ENCODE peak calls at places on chromosomes 4 and X, in nine cellular contexts. T, P, I, Y, J, L, M, A and N are unnamed samples. For H3K9me3, the result is how much of the 10 kb centered on the place peaks cover.

GRCh38 chrX:47540754-47541538 is 20.1 kb upstream of the ARAF start:
- DNase-seq in T (peak), P (peak), I (peak), Y (no peak), J (peak), L (peak), M (no peak), A (peak), N (no peak)

GRCh38 chr4:123449362-123449761 is 52.8 kb downstream of the SPRY1 start:
- DNase-seq in T (no peak), P (no peak), I (no peak), Y (no peak), J (no peak), L (peak), M (no peak), A (no peak), N (no peak)

GRCh38 chrX:153925739-153926593 is at the start of gene ARHGAP4:
- DNase-seq in T (no peak), P (no peak), I (peak), Y (peak), J (peak), L (no peak), M (no peak), A (no peak), N (no peak)

GRCh38 chr4:121462660-121463261 is 81.9 kb upstream of the QRFPR start:
- DNase-seq in T (no peak), P (peak), I (no peak), Y (no peak), J (peak), L (peak), M (no peak), A (no peak), N (no peak)

GRCh38 chrX:9885150-9885549 is 82.0 kb upstream of the CLDN34 start:
- DNase-seq in T (no peak), P (peak), I (peak), Y (no peak), J (peak), L (peak), M (no peak), A (peak), N (no peak)

GRCh38 chrX:68789966-68790365 is 38.9 kb upstream of the EFNB1 start:
- DNase-seq in T (no peak), P (no peak), I (no peak), Y (no peak), J (no peak), L (no peak), M (no peak), A (no peak), N (no peak)

GRCh38 chr4:142883433-142883832 is 37.3 kb upstream of the INPP4B start:
- DNase-seq in T (no peak), P (no peak), I (no peak), Y (no peak), J (peak), L (peak), M (no peak), A (no peak), N (no peak)

GRCh38 chr4:158710814-158711213 is 12.4 kb downstream of the PPID start:
- DNase-seq in T (no peak), P (no peak), I (no peak), Y (no peak), J (no peak), L (peak), M (no peak), A (no peak), N (no peak)

GRCh38 chr4:165540206-165540865 is 161.5 kb downstream of the CPE start:
- DNase-seq in T (no peak), P (no peak), I (no peak), Y (no peak), J (no peak), L (no peak), M (no peak), A (no peak), N (no peak)

GRCh38 chr4:3009422-3009821 is 46.1 kb downstream of the GRK4 start:
- DNase-seq in T (no peak), P (no peak), I (no peak), Y (no peak), J (peak), L (no peak), M (no peak), A (no peak), N (peak)

GRCh38 chrX:15749642-15750610 is 11.9 kb downstream of the CA5B start:
- DNase-seq in T (no peak), P (no peak), I (no peak), Y (no peak), J (no peak), L (peak), M (no peak), A (no peak), N (no peak)

GRCh38 chrX:119041175-119041574 is 31.6 kb upstream of the CT47C1 start:
- DNase-seq in T (peak), P (peak), I (peak), Y (no peak), J (peak), L (peak), M (no peak), A (no peak), N (no peak)

GRCh38 chrX:9197231-9197630 is 163.3 kb upstream of the FAM9B start:
- DNase-seq in T (no peak), P (no peak), I (no peak), Y (no peak), J (no peak), L (peak), M (no peak), A (no peak), N (no peak)

GRCh38 chr4:56200275-56200674 is 187.0 kb downstream of the AASDH start:
- DNase-seq in T (no peak), P (no peak), I (no peak), Y (no peak), J (no peak), L (no peak), M (no peak), A (no peak), N (no peak)

GRCh38 chr4:184437988-184438774 is 36.2 kb downstream of the IRF2 start:
- DNase-seq in T (no peak), P (no peak), I (no peak), Y (no peak), J (no peak), L (peak), M (no peak), A (no peak), N (no peak)

GRCh38 chr4:5760936-5761480 is 50.0 kb downstream of the EVC start:
- DNase-seq in T (no peak), P (no peak), I (no peak), Y (no peak), J (no peak), L (no peak), M (no peak), A (no peak), N (no peak)

GRCh38 chrX:17007134-17007768 is 60.8 kb downstream of the REPS2 start:
- DNase-seq in T (no peak), P (no peak), I (no peak), Y (no peak), J (no peak), L (no peak), M (no peak), A (no peak), N (no peak)

GRCh38 chrX:19889582-19890342 is 2.4 kb upstream of the SH3KBP1 start:
- DNase-seq in T (no peak), P (peak), I (no peak), Y (no peak), J (peak), L (peak), M (no peak), A (no peak), N (no peak)

GRCh38 chr4:2141022-2141761 is 82.1 kb downstream of the NAT8L start:
- DNase-seq in T (no peak), P (no peak), I (no peak), Y (no peak), J (no peak), L (no peak), M (no peak), A (no peak), N (no peak)

GRCh38 chr4:122705035-122705434 is 27.5 kb upstream of the BBS12 start:
- DNase-seq in T (no peak), P (no peak), I (no peak), Y (no peak), J (no peak), L (no peak), M (no peak), A (no peak), N (no peak)

GRCh38 chrX:16885628-16886027 is 15.5 kb upstream of the RBBP7 start:
- DNase-seq in T (no peak), P (no peak), I (no peak), Y (no peak), J (no peak), L (no peak), M (no peak), A (no peak), N (no peak)

GRCh38 chr4:96052827-96053226 is 212.9 kb downstream of the PDHA2 start:
- DNase-seq in T (no peak), P (no peak), I (no peak), Y (no peak), J (no peak), L (no peak), M (no peak), A (no peak), N (no peak)

GRCh38 chr4:166421556-166422156 is 548.6 kb downstream of the TLL1 start:
- DNase-seq in T (peak), P (no peak), I (no peak), Y (no peak), J (no peak), L (peak), M (no peak), A (no peak), N (no peak)

GRCh38 chr4:107148922-107149321 is 112.8 kb upstream of the DKK2 start:
- DNase-seq in T (no peak), P (no peak), I (no peak), Y (no peak), J (no peak), L (no peak), M (no peak), A (no peak), N (no peak)

GRCh38 chr4:112357453-112357852 is 60.3 kb downstream of the ALPK1 start:
- DNase-seq in T (no peak), P (no peak), I (no peak), Y (peak), J (no peak), L (no peak), M (no peak), A (no peak), N (no peak)

GRCh38 chr4:152536545-152537182 is 772 bp upstream of the FBXW7 start:
- DNase-seq in T (no peak), P (peak), I (no peak), Y (no peak), J (peak), L (peak), M (no peak), A (no peak), N (no peak)

GRCh38 chrX:72101597-72102037 is 30.1 kb downstream of the RTL5 start:
- DNase-seq in T (no peak), P (no peak), I (no peak), Y (no peak), J (no peak), L (no peak), M (no peak), A (no peak), N (no peak)

GRCh38 chr4:182189107-182189878 is 53.9 kb upstream of the TENM3 start:
- DNase-seq in T (no peak), P (peak), I (no peak), Y (no peak), J (no peak), L (peak), M (no peak), A (no peak), N (no peak)

GRCh38 chr4:94426783-94427182 is 25.0 kb upstream of the PDLIM5 start:
- DNase-seq in T (no peak), P (no peak), I (no peak), Y (no peak), J (no peak), L (no peak), M (no peak), A (no peak), N (no peak)

GRCh38 chr4:13982008-13982407 is 354.5 kb upstream of the BOD1L1 start:
- DNase-seq in T (no peak), P (no peak), I (no peak), Y (no peak), J (no peak), L (no peak), M (no peak), A (no peak), N (no peak)

GRCh38 chr4:37685726-37686372 is 327 bp downstream of the RELL1 start:
- DNase-seq in T (no peak), P (peak), I (peak), Y (no peak), J (no peak), L (peak), M (peak), A (no peak), N (peak)
- TF ChIP-seq POLR2A in T (peak), P (peak), I (peak), Y (peak), J (peak), L (peak), M (no peak), A (peak), N (peak)

GRCh38 chr4:17859793-17860406 is 49.1 kb downstream of the NCAPG start:
- DNase-seq in T (no peak), P (no peak), I (no peak), Y (no peak), J (no peak), L (no peak), M (no peak), A (no peak), N (no peak)
- H3K9me3 ChIP-seq in T (under half), P (under half), I (under half), Y (under half), J (under half), L (under half), M (under half), A (under half), N (under half)

DNA sequence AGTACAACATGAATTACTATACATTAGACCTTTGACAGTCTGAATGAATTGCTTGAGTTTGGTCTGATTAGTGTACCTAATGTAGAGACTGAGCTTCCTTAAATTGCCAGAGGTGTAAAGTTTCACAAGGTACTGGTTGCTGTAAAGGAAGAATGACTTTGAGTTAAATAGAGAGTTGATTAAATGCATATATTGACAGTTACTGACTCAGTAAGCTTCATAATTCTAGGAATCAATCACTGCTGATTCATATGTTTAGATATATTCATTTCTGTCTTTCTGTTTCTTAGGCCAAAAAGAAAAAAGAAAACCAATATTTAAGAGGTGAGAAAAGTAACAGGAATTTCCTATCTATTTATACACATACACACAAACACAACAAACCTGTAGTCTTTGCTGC is 16.2 kb upstream of the ART3 start:
- DNase-seq in T (no peak), P (no peak), I (no peak), Y (no peak), J (no peak), L (no peak), M (no peak), A (no peak), N (no peak)
- H3K4me3 ChIP-seq in T (no peak), P (no peak), I (no peak), Y (no peak), J (no peak), L (no peak), M (no peak), A (no peak), N (no peak)

GRCh38 chrX:69795702-69796101 is 179.8 kb downstream of the EDA start:
- DNase-seq in T (no peak), P (no peak), I (no peak), Y (no peak), J (no peak), L (no peak), M (no peak), A (no peak), N (no peak)

DNA sequence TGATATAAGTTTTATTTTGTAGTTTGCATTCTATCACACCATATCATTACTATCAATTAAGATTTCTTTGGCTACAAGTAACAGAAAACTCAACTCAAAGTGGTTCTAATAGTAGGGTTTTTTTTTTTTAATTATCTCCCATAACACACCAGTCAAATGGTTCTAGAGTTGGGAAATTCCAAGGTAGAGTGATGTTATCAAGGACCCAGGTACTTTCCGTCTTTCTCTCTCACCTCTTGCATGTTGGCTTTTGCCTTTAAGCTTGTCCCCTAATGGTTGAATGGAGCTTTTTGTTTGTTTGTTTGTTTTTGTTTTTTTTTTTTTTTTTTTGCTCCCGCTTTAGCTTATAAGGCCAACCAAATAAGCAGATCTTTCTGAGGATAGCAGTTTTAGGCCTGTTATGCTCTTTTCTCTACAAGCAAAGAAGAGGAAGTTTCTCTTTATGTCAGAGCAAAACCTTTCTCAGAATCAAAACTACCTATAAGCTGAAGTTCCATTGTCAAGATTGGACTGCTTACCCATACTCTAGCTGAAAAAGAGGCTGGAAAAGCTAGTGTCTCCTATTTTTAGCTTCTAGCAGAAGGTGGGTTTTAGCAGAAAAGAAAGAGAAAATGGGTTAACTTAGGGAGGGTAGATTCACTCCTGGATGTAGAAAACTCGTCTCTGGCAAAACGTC is 177.5 kb downstream of the EDA start:
- DNase-seq in T (no peak), P (no peak), I (no peak), Y (no peak), J (no peak), L (no peak), M (no peak), A (no peak), N (no peak)
- TF ChIP-seq POLR2A in T (no peak), P (no peak), I (no peak), Y (no peak), J (no peak), L (no peak), M (no peak), A (no peak), N (no peak)

GRCh38 chr4:473575-474457 is 25.1 kb downstream of the ZNF721 start:
- DNase-seq in T (peak), P (peak), I (peak), Y (peak), J (peak), L (peak), M (peak), A (peak), N (peak)
- H3K9me3 ChIP-seq in T (under half), P (under half), I (under half), Y (under half), J (under half), L (under half), M (under half), A (under half), N (under half)

GRCh38 chr4:70706516-70706915 is 15.2 kb upstream of the RUFY3 start:
- DNase-seq in T (no peak), P (no peak), I (no peak), Y (no peak), J (no peak), L (peak), M (no peak), A (no peak), N (no peak)
- H3K4me3 ChIP-seq in T (peak), P (peak), I (peak), Y (peak), J (peak), L (peak), M (peak), A (peak), N (peak)

GRCh38 chr4:186840771-186841301 is 117.2 kb upstream of the FAT1 start:
- DNase-seq in T (peak), P (no peak), I (no peak), Y (peak), J (peak), L (no peak), M (no peak), A (no peak), N (no peak)

GRCh38 chr4:186838295-186838694 is 114.6 kb upstream of the FAT1 start:
- DNase-seq in T (no peak), P (no peak), I (no peak), Y (no peak), J (no peak), L (no peak), M (no peak), A (no peak), N (no peak)

GRCh38 chr4:186844059-186844681 is 120.5 kb upstream of the FAT1 start:
- DNase-seq in T (peak), P (no peak), I (no peak), Y (no peak), J (no peak), L (peak), M (no peak), A (no peak), N (no peak)

GRCh38 chr4:186839122-186840037 is 115.7 kb upstream of the FAT1 start:
- DNase-seq in T (peak), P (no peak), I (no peak), Y (no peak), J (no peak), L (peak), M (no peak), A (no peak), N (no peak)

GRCh38 chr4:186840222-186840701 is 116.6 kb upstream of the FAT1 start:
- DNase-seq in T (peak), P (no peak), I (no peak), Y (no peak), J (peak), L (peak), M (no peak), A (no peak), N (no peak)
- TF ChIP-seq POLR2A in T (no peak), P (no peak), I (no peak), Y (no peak), J (peak), L (no peak), M (no peak), A (no peak), N (no peak)

DNA sequence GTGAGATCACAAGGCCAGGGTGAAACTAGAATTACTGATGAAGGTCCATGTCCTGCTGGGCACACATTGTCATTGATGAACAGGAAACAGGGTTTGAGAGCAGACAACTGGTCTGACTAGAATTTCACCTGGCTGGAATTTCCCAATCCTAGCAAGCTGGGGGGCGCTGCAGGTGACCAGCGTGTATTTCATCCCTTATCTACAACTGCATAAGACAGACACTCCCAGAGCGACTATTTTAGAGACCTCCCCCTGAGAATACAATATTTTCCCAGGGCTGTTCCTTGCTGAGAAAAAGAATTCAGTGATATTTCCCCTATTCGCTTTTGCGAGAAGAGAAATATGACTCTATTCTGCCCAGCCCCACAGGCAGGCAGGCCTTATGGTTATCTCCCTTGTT is 432.6 kb upstream of the GALNT7 start:
- DNase-seq in T (no peak), P (no peak), I (no peak), Y (no peak), J (no peak), L (no peak), M (no peak), A (no peak), N (no peak)
- H3K9me3 ChIP-seq in T (under half), P (under half), I (under half), Y (under half), J (under half), L (under half), M (under half), A (half or more), N (under half)

DNA sequence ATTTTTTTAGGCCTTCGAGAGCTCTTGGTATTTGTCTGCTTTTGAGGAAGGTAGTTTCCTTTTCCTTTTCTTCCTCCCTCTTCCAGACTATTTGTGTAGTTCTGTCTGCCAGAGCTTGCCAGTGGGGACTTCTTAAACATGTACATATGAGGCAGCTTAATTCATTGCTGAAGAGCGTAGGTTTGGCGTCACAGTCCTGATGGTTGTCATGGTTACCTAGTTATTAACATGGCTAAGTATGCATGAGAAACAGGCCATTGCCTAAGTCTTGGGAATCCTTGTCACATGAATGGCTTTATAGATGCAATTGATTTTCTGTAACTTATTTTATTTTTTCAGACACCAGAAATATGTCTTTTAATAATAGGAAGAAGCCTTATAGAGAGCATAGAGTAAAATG is 48.5 kb upstream of the ARMCX2 start:
- DNase-seq in T (no peak), P (no peak), I (no peak), Y (no peak), J (no peak), L (peak), M (no peak), A (no peak), N (no peak)
- H3K4me3 ChIP-seq in T (no peak), P (no peak), I (no peak), Y (no peak), J (no peak), L (no peak), M (no peak), A (no peak), N (no peak)

GRCh38 chr4:82421796-82422560 is 8.3 kb downstream of the HNRNPDL start:
- DNase-seq in T (no peak), P (no peak), I (no peak), Y (no peak), J (no peak), L (no peak), M (no peak), A (no peak), N (no peak)
- TF ChIP-seq POLR2A in T (no peak), P (no peak), I (no peak), Y (no peak), J (no peak), L (peak), M (no peak), A (no peak), N (no peak)